ENCODE peak calls at places on chromosomes 5 and 9, in seven cellular contexts. G is IMR-90, E is HepG2, U is HL-60, M is PC-3, A is uterus, K is HCT116. Z is an unnamed sample.
A peak's percentile ranks its signal among the peaks of the same experiment; 100 is the strongest.

GRCh38 chr9:93205045-93205768 is 21.3 kb downstream of the WNK2 start:
- DNase-seq in K (no peak), A (peak; percentile 62), E (peak; percentile 48), M (no peak), U (no peak), G (no peak), Z (no peak)

GRCh38 chr9:134787601-134788531 is 92.7 kb upstream of the FCN2 start:
- DNase-seq in U (no peak), E (no peak), M (no peak), K (no peak), A (no peak), G (no peak), Z (no peak)

GRCh38 chr9:125401317-125401716 is 139.7 kb downstream of the GAPVD1 start:
- DNase-seq in A (no peak), G (peak; percentile 21), U (no peak), M (no peak), K (no peak), E (no peak), Z (no peak)

GRCh38 chr9:134187821-134188420 is 23.6 kb upstream of the RNU6ATAC start:
- DNase-seq in U (no peak), G (no peak), A (no peak), K (no peak), M (no peak), E (no peak), Z (no peak)

GRCh38 chr5:4855889-4856288 is 284.2 kb upstream of the ADAMTS16 start:
- DNase-seq in U (no peak), E (no peak), A (no peak), M (peak; percentile 7), G (no peak), K (no peak), Z (no peak)

GRCh38 chr9:5586391-5586802 is 42.5 kb upstream of the RIC1 start:
- DNase-seq in E (no peak), K (no peak), M (no peak), G (peak; percentile 79), U (no peak), A (no peak), Z (no peak)

GRCh38 chr5:62305715-62306493 is at the start of gene KIF2A:
- DNase-seq in G (peak; percentile 88), A (peak; percentile 84), M (peak; percentile 95), K (peak; percentile 85), U (peak; percentile 41), E (peak; percentile 76), Z (peak; percentile 98)

GRCh38 chr5:154566146-154566680 is 88.2 kb upstream of the HAND1 start:
- DNase-seq in K (no peak), A (no peak), U (no peak), M (no peak), E (no peak), G (no peak), Z (no peak)

GRCh38 chr5:138369249-138369648 is 16.8 kb downstream of the KDM3B start:
- DNase-seq in G (no peak), A (no peak), U (no peak), M (no peak), E (no peak), K (no peak), Z (no peak)

GRCh38 chr9:89007041-89007440 is 15.8 kb downstream of the S1PR3 start:
- DNase-seq in U (no peak), K (no peak), G (no peak), A (no peak), M (no peak), E (no peak), Z (no peak)

GRCh38 chr5:6705088-6705487 is 8.1 kb upstream of the TENT4A start:
- DNase-seq in A (no peak), G (no peak), K (no peak), E (no peak), M (no peak), U (no peak), Z (no peak)

GRCh38 chr5:68872088-68872842 is 221.5 kb upstream of the SLC30A5 start:
- DNase-seq in U (no peak), K (no peak), G (no peak), M (no peak), A (peak; percentile 56), E (no peak), Z (no peak)

DNA sequence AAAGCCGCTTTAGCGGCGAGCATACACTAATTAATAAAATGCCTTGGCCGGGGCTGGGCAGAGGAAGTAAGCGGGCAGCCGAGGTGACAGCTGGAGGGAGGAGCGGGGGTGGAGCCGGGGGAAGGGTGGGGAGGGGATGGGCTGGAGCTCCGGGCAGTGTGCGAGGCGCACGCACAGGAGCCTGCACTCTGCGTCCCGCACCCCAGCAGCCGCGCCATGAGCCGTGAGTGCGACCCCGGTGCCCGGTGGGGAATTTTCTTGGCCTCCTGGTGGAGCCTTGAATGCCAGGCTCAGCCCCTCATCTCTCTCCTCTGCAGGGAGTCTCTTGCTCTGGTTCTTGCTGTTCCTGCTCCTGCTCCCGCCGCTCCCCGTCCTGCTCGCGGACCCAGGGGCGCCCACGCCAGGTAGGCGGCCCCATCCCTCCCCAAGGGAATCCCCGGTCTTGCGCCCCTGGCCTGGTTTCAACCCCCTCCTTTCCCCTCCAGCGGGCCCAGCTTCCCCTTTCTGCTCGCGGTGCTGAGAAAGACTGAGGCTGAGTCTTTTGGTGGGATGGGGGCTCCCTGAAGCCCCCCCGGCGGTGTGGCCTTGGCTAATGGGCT is at the start of gene PTGS1:
- DNase-seq in G (peak; percentile 38), E (no peak), M (no peak), A (no peak), U (no peak), K (no peak), Z (peak; percentile 81)
- H3K27ac ChIP-seq in G (peak within 1 kb of the TSS; percentile 61), E (no peak within 1 kb of the TSS), M (no peak within 1 kb of the TSS), A (no peak within 1 kb of the TSS), U (peak within 1 kb of the TSS; percentile 77), K (no peak within 1 kb of the TSS), Z (no peak within 1 kb of the TSS)

DNA sequence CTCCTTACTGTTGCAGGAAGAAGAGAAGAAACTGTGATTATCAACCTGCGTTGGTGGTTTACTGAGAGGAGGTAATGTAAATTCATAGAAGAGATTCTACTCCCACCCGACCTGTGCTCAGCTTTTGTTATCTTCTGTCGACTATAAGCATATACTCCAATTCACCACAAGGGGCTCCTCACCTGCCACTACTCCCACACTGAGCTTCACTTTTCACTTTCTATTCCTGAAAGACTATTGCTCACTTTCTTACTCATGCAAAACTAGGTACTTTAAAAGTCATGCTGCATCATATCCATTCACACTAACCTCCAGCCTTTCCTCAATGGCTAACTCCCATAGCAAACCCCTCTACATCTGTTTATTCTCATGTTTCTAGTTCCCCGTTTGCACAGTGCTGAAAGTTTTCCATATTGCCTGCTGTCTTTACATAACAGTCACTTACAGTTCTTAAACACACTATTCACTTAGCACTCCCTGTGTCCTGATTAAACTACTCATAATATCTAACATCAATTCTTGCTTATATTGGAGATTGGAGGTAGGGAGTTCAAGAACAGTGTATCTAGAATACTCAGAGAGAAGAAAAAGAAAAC is 1062.6 kb downstream of the NR2F1-AS1 start:
- DNase-seq in E (peak; percentile 12), U (no peak), K (peak; percentile 16), G (peak; percentile 80), M (peak; percentile 58), A (no peak), Z (peak; percentile 73)
- TF ChIP-seq CTCF in E (peak; percentile 65), U (peak; percentile 4), K (no peak), G (peak; percentile 61), M (peak; percentile 73), A (no peak), Z (peak; percentile 68)

DNA sequence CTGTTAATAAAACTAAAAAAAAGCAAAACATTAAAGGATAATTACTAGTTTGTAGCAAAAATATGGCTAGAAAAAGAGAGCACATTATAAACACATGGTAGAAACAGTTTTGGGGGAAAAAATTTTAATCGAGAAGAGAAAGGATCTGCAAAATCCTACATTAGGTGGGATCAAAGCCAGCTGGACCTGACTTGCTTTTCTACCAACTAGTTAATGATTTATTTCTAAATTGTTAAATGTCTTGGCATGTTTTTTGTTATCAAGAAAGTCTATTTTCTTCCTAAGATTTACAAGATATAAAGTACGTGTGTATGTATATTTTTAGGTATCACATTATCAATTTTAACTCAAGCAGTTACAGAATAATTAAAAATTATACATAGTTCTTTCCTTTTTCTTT is 47.1 kb upstream of the CDK5RAP2 start:
- DNase-seq in K (no peak), M (no peak), U (no peak), E (no peak), G (no peak), A (no peak), Z (no peak)
- H3K27ac ChIP-seq in K (no peak overlapping the region), M (no peak overlapping the region), U (no peak overlapping the region), E (no peak overlapping the region), G (no peak overlapping the region), A (no peak overlapping the region), Z (no peak overlapping the region)

DNA sequence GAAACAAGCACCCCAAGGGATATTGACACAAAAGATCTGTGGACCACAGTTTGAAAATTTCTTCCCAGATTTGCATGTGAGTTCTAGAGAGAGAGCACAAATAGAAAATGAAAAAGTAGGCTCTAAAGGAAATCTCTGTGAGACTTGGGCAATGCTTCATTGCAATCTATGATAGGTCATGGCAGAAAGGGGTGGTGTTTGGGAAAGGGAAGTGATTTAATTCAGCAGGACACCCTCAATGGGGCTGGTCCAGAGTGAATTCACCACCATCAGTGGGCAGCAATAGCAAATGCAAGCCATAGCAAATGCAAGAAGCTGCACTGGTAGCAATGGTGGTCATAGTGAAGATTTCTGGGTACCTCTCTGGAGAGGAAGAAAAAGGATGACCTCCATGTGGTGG is 58.1 kb downstream of the ANKRD55 start:
- DNase-seq in K (no peak), G (no peak), E (no peak), U (no peak), A (no peak), M (no peak), Z (no peak)
- TF ChIP-seq CTCF in K (no peak), G (no peak), E (no peak), U (no peak), A (no peak), M (no peak), Z (no peak)

GRCh38 chr9:77765781-77766259 is 117.7 kb upstream of the GNA14 start:
- DNase-seq in G (no peak), U (no peak), M (no peak), A (no peak), E (no peak), K (no peak), Z (no peak)
- H3K27ac ChIP-seq in G (no peak overlapping the region), U (no peak overlapping the region), M (no peak overlapping the region), A (no peak overlapping the region), E (no peak overlapping the region), K (no peak overlapping the region), Z (no peak overlapping the region)

GRCh38 chr5:150075806-150076205 is 10.5 kb downstream of the CSF1R start:
- DNase-seq in E (no peak), U (no peak), K (no peak), G (no peak), M (no peak), A (peak; percentile 2), Z (no peak)
- TF ChIP-seq CTCF in E (no peak), U (no peak), K (no peak), G (no peak), M (peak; percentile 23), A (no peak), Z (no peak)

DNA sequence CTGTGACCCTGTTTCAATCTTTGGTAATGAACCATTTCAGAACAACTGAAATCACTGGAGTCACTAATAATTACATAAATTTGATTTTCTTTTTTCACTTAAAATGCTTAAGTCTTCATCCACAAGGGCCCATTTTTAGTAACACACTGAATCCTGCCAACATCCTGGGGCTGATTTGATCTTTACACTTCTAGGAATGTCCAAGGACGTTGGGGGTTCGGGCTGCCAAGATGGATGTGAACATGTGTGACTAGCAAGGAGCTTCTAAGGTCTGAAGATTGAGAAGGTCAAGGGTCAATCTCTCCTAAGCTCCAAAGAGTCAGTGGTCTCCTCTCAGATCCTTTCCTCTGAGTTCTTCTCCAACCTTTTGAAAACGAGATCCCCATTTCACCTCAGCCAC is 266.6 kb downstream of the NDUFS4 start:
- DNase-seq in U (no peak), E (no peak), G (no peak), K (no peak), A (no peak), M (no peak), Z (no peak)
- H3K27ac ChIP-seq in U (no peak overlapping the region), E (no peak overlapping the region), G (no peak overlapping the region), K (no peak overlapping the region), A (no peak overlapping the region), M (no peak overlapping the region), Z (no peak overlapping the region)